ENCODE peak calls at places on chromosomes 13 and 19, in six cellular contexts. X is astrocyte of the spinal cord; U is posterior cingulate gyrus; F is cardiac fibroblast; B is iris pigment epithelial cell; I is stimulated activated CD8-positive, alpha-beta memory T cell treated with anti-CD3 and anti-CD28 coated beads, Interleukin-2, amount 100 ng/mL, for 1 hour. Z is an unnamed sample.

GRCh38 chr19:18856385-18857126 is 24.8 kb downstream of the UPF1 start:
- DNase-seq in X (no peak), B (peak), I (no peak), F (peak), U (peak), Z (no peak)

GRCh38 chr19:19006213-19006612 is 27.1 kb downstream of the SUGP2 start:
- DNase-seq in I (no peak), F (peak), U (no peak), B (peak), X (peak), Z (no peak)

GRCh38 chr13:50244913-50245574 is 229.8 kb downstream of the KCNRG start:
- DNase-seq in B (peak), U (no peak), I (no peak), F (peak), X (peak), Z (peak)

GRCh38 chr13:100751826-100752225 is 77.2 kb upstream of the TMTC4 start:
- DNase-seq in X (no peak), U (no peak), I (no peak), B (no peak), F (no peak), Z (no peak)

GRCh38 chr13:42370229-42370628 is 98.3 kb downstream of the AKAP11 start:
- DNase-seq in U (no peak), B (no peak), X (no peak), I (no peak), F (no peak), Z (no peak)

GRCh38 chr13:79645569-79645968 is 164.6 kb downstream of the NDFIP2 start:
- DNase-seq in B (no peak), I (no peak), X (no peak), U (no peak), F (no peak), Z (no peak)

GRCh38 chr19:49436381-49437017 is 4.8 kb downstream of the SLC17A7 start:
- DNase-seq in B (no peak), F (no peak), I (no peak), U (no peak), X (no peak), Z (no peak)

GRCh38 chr13:48505597-48506091 is 27.2 kb downstream of the RCBTB2 start:
- DNase-seq in F (no peak), X (no peak), U (no peak), I (no peak), B (no peak), Z (no peak)

GRCh38 chr19:13984875-13985741 is 21.0 kb downstream of the RFX1 start:
- DNase-seq in X (no peak), F (no peak), B (no peak), U (no peak), I (no peak), Z (no peak)

GRCh38 chr13:108026671-108027410 is 188.5 kb downstream of the LIG4 start:
- DNase-seq in U (no peak), F (no peak), B (no peak), X (no peak), I (no peak), Z (peak)

GRCh38 chr13:30002577-30002976 is 152.2 kb upstream of the UBL3 start:
- DNase-seq in U (no peak), I (no peak), B (peak), X (peak), F (peak), Z (peak)

GRCh38 chr19:41225238-41226052 is 6.4 kb downstream of the AXL start:
- DNase-seq in U (no peak), X (peak), F (peak), B (peak), I (no peak), Z (peak)

GRCh38 chr19:39617745-39618144 is 15.4 kb downstream of the LGALS13 start:
- DNase-seq in U (no peak), B (no peak), F (no peak), X (no peak), I (no peak), Z (no peak)

GRCh38 chr13:32941368-32941767 is 74.9 kb upstream of the KL start:
- DNase-seq in I (no peak), U (no peak), F (peak), X (no peak), B (peak), Z (no peak)

GRCh38 chr19:14563989-14564650 is 7.7 kb downstream of the NDUFB7 start:
- DNase-seq in F (peak), B (peak), U (no peak), I (no peak), X (peak), Z (no peak)

GRCh38 chr13:33186851-33187250 is 98.7 kb downstream of the STARD13 start:
- DNase-seq in U (no peak), X (peak), I (no peak), B (peak), F (peak), Z (peak)

GRCh38 chr19:13262450-13262849 is 112.2 kb downstream of the IER2 start:
- DNase-seq in F (peak), B (peak), I (no peak), U (no peak), X (peak), Z (peak)

GRCh38 chr13:94093652-94094310 is 385.7 kb downstream of the DCT start:
- DNase-seq in U (no peak), X (no peak), B (peak), F (no peak), I (no peak), Z (no peak)

GRCh38 chr13:105936816-105937215 is 598.6 kb downstream of the EFNB2 start:
- DNase-seq in B (peak), I (no peak), X (peak), U (no peak), F (no peak), Z (no peak)

GRCh38 chr19:54136086-54136863 is 1.3 kb upstream of the CNOT3 start:
- DNase-seq in I (no peak), X (no peak), U (no peak), B (peak), F (peak), Z (no peak)

GRCh38 chr19:42129399-42130253 is 2.6 kb downstream of the POU2F2 start:
- DNase-seq in U (no peak), F (peak), X (no peak), I (no peak), B (no peak), Z (no peak)

GRCh38 chr13:45511310-45512147 is 46.8 kb downstream of the COG3 start:
- DNase-seq in I (no peak), U (no peak), X (peak), B (peak), F (peak), Z (peak)

GRCh38 chr19:34504809-34505291 is 23.3 kb downstream of the WTIP start:
- DNase-seq in U (no peak), F (no peak), I (no peak), X (no peak), B (no peak), Z (no peak)

GRCh38 chr13:41496420-41497234 is 39.3 kb downstream of the RGCC start:
- DNase-seq in U (no peak), I (no peak), B (peak), F (no peak), X (peak), Z (no peak)

GRCh38 chr19:50639121-50640112 is at the start of gene SYT3:
- DNase-seq in F (peak), I (no peak), X (no peak), U (peak), B (peak), Z (peak)

GRCh38 chr19:40576585-40577451 is at the start of gene SHKBP1:
- DNase-seq in U (peak), X (peak), B (peak), I (peak), F (peak), Z (peak)

GRCh38 chr13:82661126-82661525 is 1221.1 kb downstream of the SLITRK1 start:
- DNase-seq in X (no peak), U (no peak), B (no peak), F (no peak), I (no peak), Z (no peak)

GRCh38 chr13:24207841-24208240 is 47.3 kb downstream of the SPATA13 start:
- DNase-seq in X (no peak), U (no peak), F (no peak), B (no peak), I (no peak), Z (no peak)

GRCh38 chr13:44843403-44843802 is 145.9 kb downstream of the NUFIP1 start:
- DNase-seq in B (peak), U (no peak), X (no peak), I (no peak), F (peak), Z (peak)

GRCh38 chr19:43984687-43985000 is 656 bp downstream of the ZNF155 start:
- DNase-seq in X (no peak), U (no peak), I (no peak), F (no peak), B (no peak), Z (no peak)

GRCh38 chr13:20525144-20525600 is 485 bp downstream of the CRYL1 start:
- DNase-seq in I (no peak), B (no peak), X (no peak), U (peak), F (peak), Z (peak)

GRCh38 chr19:52600639-52601024 is 30.5 kb downstream of the ZNF701 start:
- DNase-seq in F (no peak), I (no peak), X (no peak), U (no peak), B (peak), Z (no peak)

GRCh38 chr13:113941571-113942191 is 32.2 kb downstream of the C13orf46 start:
- DNase-seq in F (peak), I (no peak), B (peak), X (peak), U (no peak), Z (no peak)

GRCh38 chr19:39941615-39942507 is 7.4 kb upstream of the FCGBP start:
- DNase-seq in U (no peak), X (peak), I (no peak), B (peak), F (peak), Z (no peak)

GRCh38 chr19:9009935-9010651 is at the start of gene MUC16:
- DNase-seq in B (no peak), F (no peak), I (no peak), X (no peak), U (no peak), Z (no peak)

GRCh38 chr19:46660008-46660517 is 919 bp downstream of the DACT3 start:
- DNase-seq in I (no peak), U (no peak), B (no peak), X (no peak), F (peak), Z (no peak)

Z was measured in kidney glomerular epithelial cell.